ENCODE peak calls at places on chromosome 9, in four cellular contexts. Z, B, R and Q are unnamed samples.

GRCh38 chr9:117678882-117679281 is 25.3 kb upstream of the TLR4 start:
- DNase-seq in Z (no peak), B (peak), R (no peak), Q (no peak)

GRCh38 chr9:2180704-2181103 is 165.6 kb downstream of the SMARCA2 start:
- DNase-seq in Z (no peak), B (no peak), R (no peak), Q (no peak)

GRCh38 chr9:110076894-110077725 is 130.8 kb downstream of the C9orf152 start:
- DNase-seq in Z (no peak), B (no peak), R (no peak), Q (no peak)

GRCh38 chr9:135051316-135052038 is 36.0 kb upstream of the OLFM1 start:
- DNase-seq in Z (no peak), B (no peak), R (peak), Q (no peak)

GRCh38 chr9:115980502-115980901 is 173.1 kb upstream of the PAPPA start:
- DNase-seq in Z (no peak), B (no peak), R (no peak), Q (no peak)

GRCh38 chr9:132200706-132201105 is 38.8 kb downstream of the NTNG2 start:
- DNase-seq in Z (no peak), B (no peak), R (no peak), Q (no peak)

GRCh38 chr9:35716236-35716635 is 15.8 kb downstream of the TLN1 start:
- DNase-seq in Z (no peak), B (no peak), R (no peak), Q (no peak)

GRCh38 chr9:109506097-109506712 is 8.1 kb upstream of the PTPN3 start:
- DNase-seq in Z (no peak), B (no peak), R (no peak), Q (no peak)

GRCh38 chr9:86795047-86795437 is 152.3 kb downstream of the GAS1 start:
- DNase-seq in Z (no peak), B (no peak), R (no peak), Q (no peak)

DNA sequence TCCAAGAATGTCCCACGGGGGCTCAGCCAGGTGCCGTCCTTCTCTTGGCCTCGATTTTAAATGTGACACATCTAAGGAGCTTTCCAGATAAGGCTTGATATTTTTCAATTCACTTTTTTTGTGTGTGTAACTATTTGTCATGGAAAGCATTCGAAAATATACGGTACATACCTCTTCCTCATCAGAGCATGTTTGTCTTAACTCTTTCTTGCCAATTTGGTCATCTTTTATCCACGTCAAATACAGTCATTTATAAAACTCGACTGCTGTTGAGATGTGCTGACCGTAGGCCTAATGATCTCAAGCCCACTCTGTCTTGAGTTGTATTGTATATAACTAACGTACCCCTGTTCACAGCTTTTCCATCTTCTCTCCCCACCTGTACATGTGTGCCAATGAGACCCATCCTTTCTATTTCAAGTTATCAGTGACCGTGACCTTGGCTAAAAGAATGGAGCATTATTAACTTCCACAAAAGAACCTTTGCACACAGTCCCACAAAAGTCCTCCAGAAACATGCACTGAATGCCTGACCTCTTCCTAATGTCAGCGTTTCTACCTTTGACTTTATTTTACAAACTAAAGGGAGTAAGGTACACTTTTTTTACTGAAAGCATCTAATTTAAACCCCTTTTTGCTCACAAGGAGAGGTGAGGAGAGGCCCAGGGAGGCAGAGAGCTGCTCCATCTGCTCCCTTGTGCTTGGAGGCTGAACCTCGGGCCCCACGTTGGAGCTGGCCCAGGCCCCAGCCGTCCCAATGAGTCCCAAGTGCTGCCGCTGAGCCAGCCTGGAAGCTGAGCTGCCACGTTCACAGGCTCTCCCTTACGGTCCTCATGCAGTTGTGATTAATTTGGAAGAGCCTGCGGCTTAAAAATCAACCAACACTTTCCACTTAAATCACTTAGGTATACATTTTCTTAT is 61.5 kb downstream of the IPPK start:
- DNase-seq in Z (no peak), B (no peak), R (no peak), Q (no peak)
- H3K4me3 ChIP-seq in Z (no peak), B (no peak), R (no peak), Q (peak)

GRCh38 chr9:34502471-34503335 is 20.1 kb downstream of the ENHO start:
- DNase-seq in Z (no peak), B (no peak), R (no peak), Q (no peak)
- H3K27ac ChIP-seq in Z (no peak), B (no peak), R (no peak), Q (no peak)

GRCh38 chr9:126528111-126528510 is 85.6 kb upstream of the LMX1B start:
- DNase-seq in Z (no peak), B (no peak), R (no peak), Q (no peak)
- H3K9ac ChIP-seq in Z (no peak), B (no peak), R (no peak), Q (no peak)

GRCh38 chr9:71764438-71764837 is 3.9 kb downstream of the CEMIP2 start:
- DNase-seq in Z (no peak), B (peak), R (no peak), Q (no peak)
- H3K4me3 ChIP-seq in Z (no peak), B (no peak), R (peak), Q (no peak)

GRCh38 chr9:15306068-15306756 is 804 bp downstream of the TTC39B start:
- DNase-seq in Z (no peak), B (peak), R (peak), Q (no peak)
- H3K27ac ChIP-seq in Z (peak), B (peak), R (no peak), Q (no peak)

DNA sequence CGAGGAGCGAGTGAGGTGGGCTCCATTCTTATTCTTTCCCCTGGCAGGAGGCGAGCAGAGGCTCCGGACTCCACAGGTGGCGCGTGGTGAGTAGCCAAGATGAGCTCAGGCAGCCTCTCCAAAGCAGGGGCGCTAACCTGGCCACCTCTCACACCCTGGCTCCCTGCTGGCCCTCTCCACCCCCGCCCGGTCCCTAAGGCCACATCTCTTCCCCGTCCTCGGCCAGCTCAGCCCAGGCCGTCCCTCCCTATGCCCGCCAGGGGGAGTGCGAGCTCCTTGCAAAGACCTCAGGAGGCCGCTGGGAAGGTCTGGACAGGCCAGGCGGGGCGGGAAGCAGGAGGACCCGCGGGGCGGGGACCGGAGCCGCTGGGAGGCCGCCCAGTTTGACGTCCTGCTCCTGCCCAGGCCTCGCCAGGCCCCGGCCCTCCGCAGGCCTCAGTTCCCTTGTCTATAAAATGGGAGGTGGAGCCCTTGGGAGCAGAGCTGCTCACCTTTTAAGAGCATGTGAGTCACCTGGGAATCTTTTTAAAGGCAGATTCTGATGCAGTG is 46.3 kb upstream of the GGTA1 start:
- DNase-seq in Z (peak), B (peak), R (peak), Q (no peak)
- H3K9ac ChIP-seq in Z (peak), B (no peak), R (no peak), Q (no peak)

GRCh38 chr9:130831077-130831476 is 4.0 kb upstream of the ABL1 start:
- DNase-seq in Z (no peak), B (no peak), R (no peak), Q (no peak)
- H3K4me3 ChIP-seq in Z (no peak), B (no peak), R (no peak), Q (no peak)

DNA sequence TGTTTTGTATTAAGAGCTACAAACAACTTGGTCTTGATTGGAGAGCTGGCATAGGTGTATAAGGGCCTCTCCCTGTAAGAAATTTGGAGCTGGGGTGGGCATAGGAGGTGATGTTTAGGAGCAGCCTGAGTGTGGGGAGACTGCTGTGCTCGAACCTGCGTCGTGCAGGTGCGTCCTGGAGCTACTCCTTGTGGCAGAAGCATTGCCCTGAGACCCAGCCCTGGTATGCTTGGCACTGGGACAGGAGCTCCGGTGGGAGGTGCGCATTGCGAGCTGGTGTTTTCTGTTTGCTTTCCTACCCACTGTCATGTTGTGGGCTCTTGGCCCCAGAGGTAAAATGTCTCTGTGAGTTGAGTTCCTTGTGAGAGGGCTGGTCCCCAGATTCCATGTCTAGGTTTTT is 46.4 kb downstream of the EHMT1 start:
- DNase-seq in Z (no peak), B (no peak), R (no peak), Q (no peak)
- H3K27ac ChIP-seq in Z (no peak), B (no peak), R (peak), Q (no peak)

GRCh38 chr9:97682242-97682641 is 14.9 kb downstream of the XPA start:
- DNase-seq in Z (no peak), B (no peak), R (no peak), Q (no peak)
- H3K9ac ChIP-seq in Z (no peak), B (no peak), R (no peak), Q (no peak)